ENCODE peak calls at places on chromosomes 13 and 19, in five cellular contexts. I, P, W, H and D are unnamed samples.

GRCh38 chr13:110915874-110916670 is 1.2 kb upstream of the ANKRD10 start:
- DNase-seq in I (no peak), P (no peak), W (no peak), H (no peak), D (no peak)

GRCh38 chr19:17557461-17557860 is 2.0 kb downstream of the COLGALT1 start:
- DNase-seq in I (no peak), P (no peak), W (no peak), H (no peak), D (no peak)

GRCh38 chr13:23433171-23434153 is at the start of gene SACS:
- DNase-seq in I (peak), P (no peak), W (peak), H (no peak), D (peak)

GRCh38 chr13:113302940-113303339 is 5.9 kb downstream of the LAMP1 start:
- DNase-seq in I (no peak), P (no peak), W (no peak), H (no peak), D (no peak)

GRCh38 chr13:89726690-89727435 is 1620.6 kb upstream of the MIR17HG start:
- DNase-seq in I (no peak), P (no peak), W (peak), H (no peak), D (no peak)

GRCh38 chr13:97582170-97582569 is 148.2 kb downstream of the RAP2A start:
- DNase-seq in I (no peak), P (no peak), W (no peak), H (no peak), D (no peak)

GRCh38 chr19:47430041-47430802 is 10.9 kb upstream of the MEIS3 start:
- DNase-seq in I (no peak), P (peak), W (no peak), H (no peak), D (no peak)

GRCh38 chr13:100634686-100635085 is 39.9 kb downstream of the TMTC4 start:
- DNase-seq in I (no peak), P (no peak), W (no peak), H (no peak), D (no peak)

GRCh38 chr13:41418027-41418426 is 39.3 kb upstream of the RGCC start:
- DNase-seq in I (peak), P (no peak), W (no peak), H (no peak), D (no peak)

GRCh38 chr13:69644447-69644846 is 463.2 kb upstream of the ATXN8OS start:
- DNase-seq in I (no peak), P (no peak), W (no peak), H (no peak), D (no peak)

DNA sequence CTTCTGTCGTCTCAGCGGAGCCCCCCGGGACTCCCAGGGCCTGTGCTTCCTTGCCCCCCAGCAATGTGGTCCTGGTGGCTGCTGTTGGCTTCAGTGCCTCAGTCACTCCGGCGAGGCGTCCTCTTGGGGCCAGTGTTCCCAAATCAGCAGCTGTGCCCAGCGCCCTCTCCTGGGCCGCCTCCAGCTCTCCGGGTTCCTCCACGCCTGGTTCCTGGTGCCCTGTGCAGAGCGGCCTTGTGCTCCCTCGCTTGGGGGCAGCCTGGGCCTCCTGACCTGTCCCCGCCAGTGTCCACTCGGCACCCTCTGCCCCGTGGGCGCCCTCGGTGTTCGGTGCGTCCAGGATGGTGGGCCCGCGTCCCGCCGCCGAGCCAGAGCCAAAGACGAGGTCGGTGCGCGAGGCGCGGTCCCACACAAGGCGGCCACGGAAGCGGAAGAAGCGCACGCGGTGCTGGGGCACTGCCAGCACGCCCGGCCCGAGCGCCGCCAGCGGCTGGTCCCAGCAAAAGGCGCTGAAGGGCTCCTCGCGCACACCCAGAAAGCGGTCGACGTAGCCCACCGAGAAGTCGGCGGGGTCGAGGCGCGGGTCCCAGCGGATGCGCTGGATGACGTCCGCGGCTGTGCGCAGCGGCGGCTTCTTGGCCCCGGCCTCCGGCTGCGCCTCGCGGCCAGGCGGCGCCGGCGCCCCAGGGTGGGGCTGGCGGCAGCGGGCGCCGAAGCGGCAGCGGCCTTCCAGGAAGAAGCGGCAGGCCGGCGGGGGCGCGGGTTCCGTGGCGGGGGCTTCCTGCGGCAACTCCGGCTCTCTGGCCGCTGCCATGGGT is 656 bp downstream of the LENG9 start:
- DNase-seq in I (no peak), P (peak), W (peak), H (peak), D (peak)
- TF ChIP-seq POLR2A in I (peak), P (no peak), W (no peak), H (peak), D (no peak)

GRCh38 chr13:31073859-31074718 is 87.6 kb downstream of the HSPH1 start:
- DNase-seq in I (no peak), P (no peak), W (no peak), H (no peak), D (no peak)
- TF ChIP-seq EP300 in I (no peak), P (no peak), W (no peak), H (no peak), D (no peak)

GRCh38 chr19:38673030-38673429 is 25.6 kb downstream of the ACTN4 start:
- DNase-seq in I (no peak), P (no peak), W (no peak), H (no peak), D (no peak)

GRCh38 chr19:38669532-38669931 is 22.1 kb downstream of the ACTN4 start:
- DNase-seq in I (no peak), P (no peak), W (no peak), H (no peak), D (no peak)

GRCh38 chr19:38670921-38671398 is 23.5 kb downstream of the ACTN4 start:
- DNase-seq in I (no peak), P (no peak), W (peak), H (no peak), D (no peak)

GRCh38 chr19:38674388-38675133 is 27.1 kb downstream of the ACTN4 start:
- DNase-seq in I (no peak), P (no peak), W (no peak), H (no peak), D (no peak)

DNA sequence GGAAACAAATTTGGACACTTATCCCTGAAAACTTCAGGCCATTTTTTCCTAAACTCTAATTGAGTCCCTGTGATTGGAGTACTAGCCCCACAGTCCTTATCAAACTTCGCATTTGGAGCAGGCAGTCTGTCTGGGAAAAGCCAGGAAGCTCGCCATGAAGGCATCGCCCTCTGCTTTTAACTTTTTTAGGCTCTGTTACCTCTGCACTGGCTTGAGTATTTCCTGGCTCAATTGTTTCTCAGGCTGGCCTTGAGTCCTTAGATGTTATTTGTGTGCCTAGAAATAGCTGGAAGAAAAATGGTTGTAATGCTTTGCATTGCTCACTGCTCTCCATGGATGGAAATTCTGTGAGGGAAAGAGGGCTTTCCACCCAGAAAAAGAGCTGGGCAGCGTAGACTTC is 24.2 kb downstream of the ACTN4 start:
- DNase-seq in I (no peak), P (no peak), W (no peak), H (no peak), D (no peak)
- H3K4me3 ChIP-seq in I (no peak), P (no peak), W (no peak), H (no peak), D (no peak)

GRCh38 chr19:42244452-42245220 is 2.2 kb upstream of the GSK3A start:
- DNase-seq in I (peak), P (peak), W (peak), H (peak), D (peak)

GRCh38 chr19:42247631-42248199 is 5.3 kb upstream of the GSK3A start:
- DNase-seq in I (no peak), P (no peak), W (no peak), H (peak), D (no peak)

GRCh38 chr19:42246869-42247630 is 4.6 kb upstream of the GSK3A start:
- DNase-seq in I (peak), P (no peak), W (peak), H (peak), D (no peak)

GRCh38 chr19:42248270-42249148 is 6.1 kb upstream of the GSK3A start:
- DNase-seq in I (no peak), P (no peak), W (no peak), H (no peak), D (no peak)

GRCh38 chr19:42246143-42246868 is 3.9 kb upstream of the GSK3A start:
- DNase-seq in I (peak), P (peak), W (peak), H (peak), D (peak)
- TF ChIP-seq POLR2A in I (no peak), P (no peak), W (no peak), H (no peak), D (no peak)

GRCh38 chr13:72545030-72545719 is 182.3 kb downstream of the MZT1 start:
- DNase-seq in I (no peak), P (no peak), W (no peak), H (no peak), D (no peak)
- TF ChIP-seq EP300 in I (no peak), P (no peak), W (no peak), H (no peak), D (no peak)

DNA sequence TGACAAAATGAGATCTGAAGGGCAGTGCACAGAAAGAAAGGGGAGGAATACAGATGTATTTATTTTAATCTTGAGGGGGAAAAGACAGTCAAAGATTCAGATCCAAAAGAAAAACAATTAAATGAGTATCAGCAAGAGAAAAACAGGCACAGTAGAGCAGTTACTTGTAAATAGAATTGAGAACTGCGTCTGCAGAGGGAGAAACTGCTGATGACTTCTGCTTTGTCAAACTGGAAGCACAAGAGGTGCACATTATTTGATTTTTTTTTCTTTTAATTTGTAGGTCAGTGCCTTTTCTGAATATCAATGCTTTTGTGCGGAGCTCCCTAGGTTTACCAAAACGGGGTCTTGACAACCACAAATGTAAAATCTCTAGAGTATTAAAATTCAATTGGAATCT is 37.3 kb downstream of the EFNB2 start:
- DNase-seq in I (no peak), P (no peak), W (no peak), H (no peak), D (no peak)
- H3K4me3 ChIP-seq in I (no peak), P (no peak), W (no peak), H (no peak), D (peak)